ENCODE peak calls at places on chromosome 9, in four cellular contexts. One of them, this sample, is unnamed.

GRCh38 chr9:99954108-99954507 is 47.7 kb downstream of the STX17 start:
- DNase-seq in WTC11: no peak
- DNase-seq in K562: no peak
- DNase-seq in A549: no peak
- DNase-seq in this sample: no peak

GRCh38 chr9:98215821-98216220 is 23.4 kb upstream of the CORO2A start:
- DNase-seq in K562: no peak
- DNase-seq in WTC11: peak; percentile 54
- DNase-seq in A549: peak; percentile 70
- DNase-seq in this sample: no peak

GRCh38 chr9:34685591-34685990 is 5.5 kb downstream of the CCL19 start:
- DNase-seq in WTC11: no peak
- DNase-seq in A549: no peak
- DNase-seq in K562: no peak
- DNase-seq in this sample: no peak

GRCh38 chr9:137694962-137695875 is 76.4 kb downstream of the EHMT1 start:
- DNase-seq in K562: peak; percentile 75
- DNase-seq in A549: peak; percentile 54
- DNase-seq in WTC11: peak; percentile 85
- DNase-seq in this sample: peak; percentile 64

GRCh38 chr9:128136816-128137793 is 9.6 kb upstream of the PTGES2 start:
- DNase-seq in WTC11: no peak
- DNase-seq in K562: peak; percentile 16
- DNase-seq in A549: no peak
- DNase-seq in this sample: no peak

GRCh38 chr9:94014066-94014654 is 59.0 kb upstream of the BARX1 start:
- DNase-seq in A549: peak; percentile 31
- DNase-seq in K562: peak; percentile 44
- DNase-seq in WTC11: no peak
- DNase-seq in this sample: peak; percentile 41

GRCh38 chr9:99158629-99159028 is 53.7 kb downstream of the TGFBR1 start:
- DNase-seq in A549: no peak
- DNase-seq in WTC11: no peak
- DNase-seq in K562: no peak
- DNase-seq in this sample: peak; percentile 38

GRCh38 chr9:86119457-86119856 is 20.1 kb upstream of the GOLM1 start:
- DNase-seq in WTC11: no peak
- DNase-seq in A549: no peak
- DNase-seq in K562: no peak
- DNase-seq in this sample: no peak

GRCh38 chr9:105296889-105297288 is 52.4 kb downstream of the SLC44A1 start:
- DNase-seq in K562: no peak
- DNase-seq in WTC11: no peak
- DNase-seq in A549: peak; percentile 51
- DNase-seq in this sample: peak; percentile 90

GRCh38 chr9:111975709-111976108 is 79.1 kb downstream of the UGCG start:
- DNase-seq in A549: no peak
- DNase-seq in K562: no peak
- DNase-seq in WTC11: peak; percentile 41
- DNase-seq in this sample: peak; percentile 38

GRCh38 chr9:107875571-107875980 is 386.0 kb upstream of the KLF4 start:
- DNase-seq in K562: no peak
- DNase-seq in WTC11: no peak
- DNase-seq in A549: no peak
- DNase-seq in this sample: no peak

GRCh38 chr9:138022121-138022741 is 144.6 kb downstream of the CACNA1B start:
- DNase-seq in WTC11: peak; percentile 79
- DNase-seq in A549: peak; percentile 34
- DNase-seq in K562: peak; percentile 41
- DNase-seq in this sample: no peak

GRCh38 chr9:35470894-35471293 is 19.0 kb upstream of the RUSC2 start:
- DNase-seq in WTC11: no peak
- DNase-seq in K562: no peak
- DNase-seq in A549: no peak
- DNase-seq in this sample: no peak

GRCh38 chr9:16417101-16417500 is 453.4 kb downstream of the BNC2 start:
- DNase-seq in K562: no peak
- DNase-seq in A549: no peak
- DNase-seq in WTC11: no peak
- DNase-seq in this sample: no peak

GRCh38 chr9:128053560-128053959 is 13.6 kb downstream of the NAIF1 start:
- DNase-seq in WTC11: no peak
- DNase-seq in A549: no peak
- DNase-seq in K562: no peak
- DNase-seq in this sample: no peak

GRCh38 chr9:128920381-128921058 is at the start of gene PHYHD1:
- DNase-seq in A549: no peak
- DNase-seq in WTC11: no peak
- DNase-seq in K562: no peak
- DNase-seq in this sample: no peak

GRCh38 chr9:136354592-136355085 is 8.9 kb downstream of the DNLZ start:
- DNase-seq in WTC11: no peak
- DNase-seq in A549: peak; percentile 23
- DNase-seq in K562: peak; percentile 61
- DNase-seq in this sample: no peak

GRCh38 chr9:6566409-6567139 is 79.0 kb downstream of the GLDC start:
- DNase-seq in WTC11: no peak
- DNase-seq in K562: no peak
- DNase-seq in A549: peak; percentile 89
- DNase-seq in this sample: no peak

GRCh38 chr9:100561256-100561655 is 16.6 kb upstream of the CAVIN4 start:
- DNase-seq in K562: no peak
- DNase-seq in WTC11: no peak
- DNase-seq in A549: no peak
- DNase-seq in this sample: no peak

GRCh38 chr9:68692519-68692918 is 12.5 kb upstream of the PIP5K1B start:
- DNase-seq in WTC11: no peak
- DNase-seq in A549: no peak
- DNase-seq in K562: no peak
- DNase-seq in this sample: no peak

GRCh38 chr9:79731483-79731882 is 159.7 kb downstream of the TLE4 start:
- DNase-seq in A549: no peak
- DNase-seq in K562: no peak
- DNase-seq in WTC11: no peak
- DNase-seq in this sample: no peak

GRCh38 chr9:5688109-5688508 is 59.2 kb downstream of the RIC1 start:
- DNase-seq in K562: peak; percentile 15
- DNase-seq in A549: no peak
- DNase-seq in WTC11: no peak
- DNase-seq in this sample: no peak

GRCh38 chr9:116219686-116220085 is 66.1 kb downstream of the PAPPA start:
- DNase-seq in WTC11: no peak
- DNase-seq in A549: no peak
- DNase-seq in K562: no peak
- DNase-seq in this sample: no peak

GRCh38 chr9:129382281-129383004 is 204.4 kb upstream of the IER5L start:
- DNase-seq in A549: no peak
- DNase-seq in WTC11: no peak
- DNase-seq in K562: no peak
- DNase-seq in this sample: no peak

GRCh38 chr9:69324549-69325401 is at the start of gene ENTREP1:
- DNase-seq in K562: no peak
- DNase-seq in A549: peak; percentile 36
- DNase-seq in WTC11: peak; percentile 75
- DNase-seq in this sample: no peak

GRCh38 chr9:115012476-115012875 is 82.1 kb upstream of the TNFSF8 start:
- DNase-seq in WTC11: no peak
- DNase-seq in A549: no peak
- DNase-seq in K562: no peak
- DNase-seq in this sample: no peak

GRCh38 chr9:115014438-115014837 is 84.0 kb upstream of the TNFSF8 start:
- DNase-seq in WTC11: no peak
- DNase-seq in K562: no peak
- DNase-seq in A549: no peak
- DNase-seq in this sample: no peak

GRCh38 chr9:115016369-115016768 is 86.0 kb upstream of the TNFSF8 start:
- DNase-seq in K562: no peak
- DNase-seq in A549: no peak
- DNase-seq in WTC11: no peak
- DNase-seq in this sample: no peak

GRCh38 chr9:115013998-115014397 is 83.6 kb upstream of the TNFSF8 start:
- DNase-seq in A549: peak; percentile 72
- DNase-seq in WTC11: peak; percentile 72
- DNase-seq in K562: peak; percentile 71
- DNase-seq in this sample: peak; percentile 31

DNA sequence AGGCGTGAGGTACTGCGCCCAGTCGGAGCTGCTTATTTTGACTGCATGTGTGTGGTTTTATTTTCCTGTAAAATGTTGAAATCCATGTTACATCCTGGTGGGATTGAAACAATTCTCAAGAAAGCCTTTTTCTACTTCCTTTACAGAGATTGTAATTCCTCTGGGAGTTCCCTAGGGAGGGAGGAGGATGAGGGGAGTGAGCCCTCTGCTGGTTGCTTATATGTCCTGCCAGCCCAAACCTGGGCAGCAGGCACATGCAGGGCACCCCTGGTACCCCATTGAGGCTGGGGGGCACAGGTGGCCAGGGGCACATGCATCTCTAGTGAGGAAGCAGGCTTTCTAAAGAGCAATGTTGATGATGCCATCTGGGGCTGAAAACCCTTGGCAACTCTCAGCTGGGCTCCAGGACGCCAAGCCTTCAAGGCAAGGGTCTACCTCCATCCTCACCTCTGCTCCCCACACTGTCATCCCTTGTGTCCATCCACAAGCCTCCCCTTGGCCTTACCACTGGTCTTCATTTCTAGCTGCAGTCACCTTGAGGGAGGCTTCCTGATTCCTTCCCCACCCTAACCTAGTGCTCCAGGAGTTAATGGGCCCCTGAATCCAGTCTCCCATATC is 84.7 kb upstream of the TNFSF8 start:
- DNase-seq in K562: peak; percentile 16
- DNase-seq in A549: peak; percentile 78
- DNase-seq in WTC11: peak; percentile 59
- DNase-seq in this sample: peak; percentile 7
- TF ChIP-seq NR3C1 in K562: no peak
- TF ChIP-seq NR3C1 in A549: no peak
- TF ChIP-seq NR3C1 in WTC11: no peak
- TF ChIP-seq NR3C1 in this sample: no peak

DNA sequence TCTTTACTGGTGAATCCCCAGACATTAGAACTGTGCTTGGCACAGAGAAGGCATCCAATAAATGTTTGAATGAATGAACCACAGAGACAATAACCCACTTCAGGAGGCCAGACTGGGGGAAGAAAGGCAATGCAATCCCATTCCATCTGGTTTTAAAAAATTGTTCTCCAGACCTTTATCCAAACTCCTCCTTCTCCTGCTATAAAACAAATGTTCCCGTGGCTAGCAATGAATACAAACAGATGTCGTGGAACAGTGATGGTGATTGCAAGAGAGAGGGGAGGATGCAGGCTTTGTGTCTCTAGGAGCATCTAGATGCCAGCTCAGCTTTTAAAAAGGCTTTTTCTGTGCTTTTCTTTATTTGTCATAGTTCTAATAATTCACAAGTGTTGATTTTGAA is 59.2 kb downstream of the TNFSF15 start:
- DNase-seq in K562: no peak
- DNase-seq in WTC11: no peak
- DNase-seq in A549: no peak
- DNase-seq in this sample: no peak
- TF ChIP-seq NR3C1 in K562: no peak
- TF ChIP-seq NR3C1 in WTC11: no peak
- TF ChIP-seq NR3C1 in A549: no peak
- TF ChIP-seq NR3C1 in this sample: no peak

DNA sequence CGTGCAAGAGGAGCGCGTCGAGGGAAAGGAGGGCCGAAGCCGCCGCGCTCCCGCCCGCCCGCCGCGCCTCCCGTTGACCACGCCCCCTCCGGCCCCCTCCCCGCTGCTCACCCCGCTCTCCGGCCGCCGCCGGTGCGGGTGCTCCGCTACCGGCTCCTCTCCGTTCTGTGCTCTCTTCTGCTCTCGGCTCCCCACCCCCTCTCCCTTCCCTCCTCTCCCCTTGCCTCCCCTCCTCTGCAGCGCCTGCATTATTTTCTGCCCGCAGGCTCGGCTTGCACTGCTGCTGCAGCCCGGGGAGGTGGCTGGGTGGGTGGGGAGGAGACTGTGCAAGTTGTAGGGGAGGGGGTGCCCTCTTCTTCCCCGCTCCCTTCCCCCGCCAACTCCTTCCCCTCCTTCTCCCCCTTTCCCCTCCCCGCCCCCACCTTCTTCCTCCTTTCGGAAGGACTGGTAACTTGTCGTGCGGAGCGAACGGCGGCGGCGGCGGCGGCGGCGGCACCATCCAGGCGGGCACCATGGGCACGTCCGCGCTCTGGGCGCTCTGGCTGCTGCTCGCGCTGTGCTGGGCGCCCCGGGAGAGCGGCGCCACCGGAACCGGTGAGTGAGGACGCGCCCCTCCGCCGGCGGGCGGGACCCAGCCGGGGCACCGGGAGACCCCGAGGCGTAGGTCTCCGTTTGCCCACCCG is at the start of gene VLDLR:
- DNase-seq in K562: peak; percentile 59
- DNase-seq in A549: peak; percentile 31
- DNase-seq in WTC11: peak; percentile 62
- DNase-seq in this sample: no peak
- TF ChIP-seq NR3C1 in K562: no peak
- TF ChIP-seq NR3C1 in A549: no peak
- TF ChIP-seq NR3C1 in WTC11: no peak
- TF ChIP-seq NR3C1 in this sample: no peak

GRCh38 chr9:132797861-132798659 is 80.0 kb downstream of the AK8 start:
- DNase-seq in A549: no peak
- DNase-seq in K562: no peak
- DNase-seq in WTC11: no peak
- DNase-seq in this sample: no peak
- TF ChIP-seq NR3C1 in A549: no peak
- TF ChIP-seq NR3C1 in K562: no peak
- TF ChIP-seq NR3C1 in WTC11: no peak
- TF ChIP-seq NR3C1 in this sample: no peak

DNA sequence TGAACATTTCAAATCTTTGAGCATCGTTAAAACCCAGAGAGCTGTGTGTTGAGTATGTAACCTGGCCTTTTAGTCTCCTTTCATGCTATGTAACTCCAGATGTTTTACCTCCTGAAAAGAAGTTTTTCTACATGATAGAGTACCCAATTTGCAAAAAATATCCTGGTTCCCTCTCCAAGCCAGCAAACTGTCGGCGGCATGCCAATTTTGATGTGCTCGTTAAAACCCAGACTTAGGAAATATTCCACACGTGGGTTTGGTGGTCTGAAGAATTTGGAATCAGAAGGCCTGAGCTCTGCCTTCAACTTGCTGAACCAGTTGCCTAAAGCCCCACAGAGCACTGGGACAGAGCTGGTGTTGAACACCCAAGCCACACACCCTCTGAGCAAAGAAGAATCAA is 97.9 kb upstream of the ALDH1B1 start:
- DNase-seq in K562: no peak
- DNase-seq in WTC11: no peak
- DNase-seq in A549: no peak
- DNase-seq in this sample: no peak
- TF ChIP-seq NR3C1 in K562: no peak
- TF ChIP-seq NR3C1 in WTC11: no peak
- TF ChIP-seq NR3C1 in A549: no peak
- TF ChIP-seq NR3C1 in this sample: no peak

This sample was measured in HepG2.